ENCODE peak calls at places on chromosome 21, in six cellular contexts. W is hypothalamus; I is fibroblast of villous mesenchyme; N is activated naive CD4-positive, alpha-beta T cell treated with anti-CD3 and anti-CD28 coated beads, Interleukin-2, amount 10 ng/mL, durations not matched to agents 7 days and 5 days; J is nephron progenitor cell; U is breast epithelium. O is an unnamed sample.

GRCh38 chr21:29938968-29939858 is 583 bp downstream of the GRIK1 start:
- DNase-seq in U (no peak), N (no peak), I (no peak), W (no peak), J (peak), O (peak)

GRCh38 chr21:43600642-43601397 is 58.5 kb downstream of the HSF2BP start:
- DNase-seq in U (no peak), N (no peak), J (no peak), W (no peak), I (peak), O (no peak)

GRCh38 chr21:43269461-43269860 is 100.7 kb downstream of the CRYAA start:
- DNase-seq in U (no peak), I (no peak), J (no peak), W (no peak), N (peak), O (peak)

GRCh38 chr21:46112731-46113215 is 14.9 kb downstream of the COL6A2 start:
- DNase-seq in W (no peak), I (no peak), N (peak), U (peak), J (no peak), O (no peak)

GRCh38 chr21:43965911-43966585 is 46.1 kb upstream of the TRAPPC10 start:
- DNase-seq in U (no peak), I (no peak), J (no peak), W (no peak), N (no peak), O (no peak)

GRCh38 chr21:37072239-37072987 is 458 bp downstream of the PIGP start:
- DNase-seq in W (peak), I (no peak), J (peak), N (peak), U (peak), O (peak)

GRCh38 chr21:43694437-43695079 is 24.4 kb upstream of the PDXK start:
- DNase-seq in J (no peak), N (no peak), I (no peak), W (no peak), U (no peak), O (no peak)

GRCh38 chr21:35382696-35383095 is 333.6 kb upstream of the RUNX1 start:
- DNase-seq in W (no peak), U (no peak), N (no peak), J (no peak), I (no peak), O (no peak)

GRCh38 chr21:37338671-37339526 is 27.7 kb upstream of the DYRK1A start:
- DNase-seq in N (no peak), U (no peak), W (no peak), J (peak), I (peak), O (no peak)

GRCh38 chr21:35336534-35336933 is 287.4 kb upstream of the RUNX1 start:
- DNase-seq in I (no peak), U (no peak), W (no peak), N (no peak), J (no peak), O (no peak)

GRCh38 chr21:44337941-44338895 is 972 bp downstream of the CFAP410 start:
- DNase-seq in W (peak), U (peak), I (peak), N (peak), J (peak), O (peak)

GRCh38 chr21:38773108-38774061 is 32.3 kb upstream of the ETS2 start:
- DNase-seq in U (no peak), I (peak), W (no peak), J (no peak), N (no peak), O (no peak)

GRCh38 chr21:42725416-42725930 is 72.1 kb downstream of the PDE9A start:
- DNase-seq in W (no peak), U (no peak), J (no peak), N (no peak), I (no peak), O (no peak)

GRCh38 chr21:42390193-42390592 is 5.7 kb downstream of the TMPRSS3 start:
- DNase-seq in I (no peak), J (no peak), U (no peak), N (no peak), W (no peak), O (no peak)

GRCh38 chr21:46065215-46065992 is 32.5 kb upstream of the COL6A2 start:
- DNase-seq in U (peak), N (no peak), J (no peak), W (no peak), I (peak), O (no peak)

GRCh38 chr21:44288251-44289110 is 2.8 kb downstream of the AIRE start:
- DNase-seq in W (no peak), N (no peak), J (no peak), U (no peak), I (no peak), O (no peak)

GRCh38 chr21:21109736-21110135 is 111.5 kb downstream of the NCAM2 start:
- DNase-seq in U (no peak), W (no peak), J (no peak), N (no peak), I (no peak), O (no peak)

GRCh38 chr21:43306911-43307676 is 119.8 kb downstream of the SIK1 start:
- DNase-seq in N (no peak), J (no peak), W (no peak), I (peak), U (peak), O (no peak)

GRCh38 chr21:28445081-28445830 is 547.4 kb downstream of the LTN1 start:
- DNase-seq in N (no peak), U (no peak), I (peak), W (no peak), J (no peak), O (no peak)

GRCh38 chr21:15774590-15774989 is 44.8 kb downstream of the USP25 start:
- DNase-seq in U (no peak), W (no peak), J (no peak), I (peak), N (no peak), O (no peak)

GRCh38 chr21:32653326-32653901 is 41.2 kb upstream of the CFAP298 start:
- DNase-seq in J (peak), W (no peak), I (peak), U (no peak), N (peak), O (peak)

GRCh38 chr21:14675774-14676530 is 129.8 kb upstream of the SAMSN1 start:
- DNase-seq in W (peak), N (peak), U (no peak), I (no peak), J (no peak), O (no peak)

GRCh38 chr21:39385299-39386145 is 36.6 kb upstream of the HMGN1 start:
- DNase-seq in U (peak), W (peak), J (no peak), N (peak), I (peak), O (peak)

GRCh38 chr21:32412998-32413504 is 545 bp downstream of the EVA1C start:
- DNase-seq in N (no peak), I (peak), U (peak), W (no peak), J (peak), O (no peak)

O was measured in iPS-NIHi11.